ENCODE peak calls at places on chromosomes 2 and 18, in ten cellular contexts. M is Peyer's patch, Q is prostate gland, E is HepG2, Z is left lung, L is cardiac muscle cell, B is transverse colon, N is PC-9, A is body of pancreas, D is IMR-90. I is an unnamed sample. For H3K27me3 and H3K36me3, the result is how much of the 10 kb centered on the place peaks cover.

GRCh38 chr18:3037423-3037915 is 24.5 kb upstream of the LPIN2 start:
- DNase-seq in M (peak), Q (peak), E (peak), Z (no peak), L (peak), B (peak), N (peak), A (no peak), D (peak), I (no peak)

GRCh38 chr2:67694464-67694863 is 297.3 kb downstream of the ETAA1 start:
- DNase-seq in M (no peak), Q (no peak), E (no peak), Z (peak), L (no peak), B (no peak), N (no peak), A (no peak), D (no peak), I (no peak)

GRCh38 chr2:29011650-29012060 is 30.6 kb downstream of the TOGARAM2 start:
- DNase-seq in M (peak), Q (no peak), E (no peak), Z (peak), L (peak), B (peak), N (no peak), A (peak), D (no peak), I (no peak)

GRCh38 chr18:35289293-35290069 is 548 bp downstream of the ZSCAN30 start:
- DNase-seq in M (peak), Q (peak), E (peak), Z (no peak), L (peak), B (peak), N (no peak), A (peak), D (peak), I (no peak)

GRCh38 chr2:241636983-241637232 is at the start of gene THAP4:
- DNase-seq in M (peak), Q (peak), E (no peak), Z (peak), L (peak), B (peak), N (peak), A (peak), D (no peak), I (no peak)

GRCh38 chr2:144524190-144524957 is 4.5 kb upstream of the ZEB2 start:
- DNase-seq in M (peak), Q (no peak), E (no peak), Z (peak), L (peak), B (peak), N (no peak), A (no peak), D (no peak), I (no peak)

GRCh38 chr2:143505542-143505941 is 376.3 kb downstream of the ARHGAP15 start:
- DNase-seq in M (no peak), Q (no peak), E (no peak), Z (no peak), L (no peak), B (no peak), N (no peak), A (no peak), D (peak), I (no peak)

GRCh38 chr2:131367352-131367751 is 3.4 kb upstream of the RAB6D start:
- DNase-seq in M (no peak), Q (no peak), E (no peak), Z (peak), L (no peak), B (no peak), N (no peak), A (no peak), D (no peak), I (no peak)

GRCh38 chr18:22872894-22873537 is 60.1 kb upstream of the RBBP8 start:
- DNase-seq in M (no peak), Q (no peak), E (peak), Z (no peak), L (peak), B (no peak), N (no peak), A (no peak), D (peak), I (no peak)

GRCh38 chr2:224111576-224111975 is 72.5 kb upstream of the SERPINE2 start:
- DNase-seq in M (no peak), Q (no peak), E (no peak), Z (no peak), L (no peak), B (no peak), N (no peak), A (no peak), D (peak), I (no peak)

GRCh38 chr2:67646714-67647333 is 249.7 kb downstream of the ETAA1 start:
- DNase-seq in M (no peak), Q (no peak), E (no peak), Z (no peak), L (no peak), B (no peak), N (no peak), A (no peak), D (no peak), I (no peak)

GRCh38 chr2:236730393-236730792 is 160.8 kb downstream of the ACKR3 start:
- DNase-seq in M (no peak), Q (no peak), E (no peak), Z (no peak), L (no peak), B (no peak), N (no peak), A (no peak), D (no peak), I (no peak)

GRCh38 chr2:216690451-216691209 is 4.7 kb downstream of the IGFBP5 start:
- DNase-seq in M (no peak), Q (no peak), E (no peak), Z (no peak), L (peak), B (no peak), N (no peak), A (no peak), D (peak), I (no peak)

GRCh38 chr2:66494708-66495107 is 59.8 kb downstream of the MEIS1 start:
- DNase-seq in M (no peak), Q (peak), E (peak), Z (no peak), L (peak), B (peak), N (peak), A (peak), D (peak), I (no peak)

GRCh38 chr2:176566936-176567335 is 297.7 kb downstream of the MTX2 start:
- DNase-seq in M (no peak), Q (no peak), E (no peak), Z (no peak), L (no peak), B (no peak), N (no peak), A (no peak), D (peak), I (no peak)

DNA sequence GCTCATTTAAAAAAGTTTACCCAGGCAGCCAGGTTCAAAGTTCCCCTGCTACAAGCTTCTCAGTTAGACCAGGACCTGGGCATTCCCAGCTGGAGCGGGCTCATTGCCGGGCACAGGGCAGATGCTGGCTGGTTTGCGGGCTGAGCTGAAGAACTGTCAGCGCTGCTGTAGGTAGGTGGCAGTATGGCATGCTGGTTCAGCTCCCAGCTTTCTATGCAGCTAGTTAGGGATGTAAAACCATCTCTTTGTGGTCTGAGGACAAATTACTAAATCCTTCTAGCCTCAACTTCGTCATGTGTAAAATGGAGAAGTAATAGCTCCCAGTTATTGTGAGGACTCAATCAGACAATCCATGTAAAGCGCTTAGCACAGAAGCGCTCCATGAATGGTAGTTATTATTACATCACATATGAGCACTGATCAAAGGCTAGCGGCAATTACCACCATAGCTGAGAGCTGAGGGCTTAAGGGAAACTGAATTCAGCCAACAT is 2.4 kb upstream of the LDLRAD4 start:
- DNase-seq in M (peak), Q (peak), E (peak), Z (no peak), L (peak), B (peak), N (no peak), A (peak), D (peak), I (no peak)
- H3K27me3 ChIP-seq in M (under half), Q (under half), E (under half), Z (under half), L (under half), B (under half), N (half or more), A (under half), D (half or more), I (half or more)

DNA sequence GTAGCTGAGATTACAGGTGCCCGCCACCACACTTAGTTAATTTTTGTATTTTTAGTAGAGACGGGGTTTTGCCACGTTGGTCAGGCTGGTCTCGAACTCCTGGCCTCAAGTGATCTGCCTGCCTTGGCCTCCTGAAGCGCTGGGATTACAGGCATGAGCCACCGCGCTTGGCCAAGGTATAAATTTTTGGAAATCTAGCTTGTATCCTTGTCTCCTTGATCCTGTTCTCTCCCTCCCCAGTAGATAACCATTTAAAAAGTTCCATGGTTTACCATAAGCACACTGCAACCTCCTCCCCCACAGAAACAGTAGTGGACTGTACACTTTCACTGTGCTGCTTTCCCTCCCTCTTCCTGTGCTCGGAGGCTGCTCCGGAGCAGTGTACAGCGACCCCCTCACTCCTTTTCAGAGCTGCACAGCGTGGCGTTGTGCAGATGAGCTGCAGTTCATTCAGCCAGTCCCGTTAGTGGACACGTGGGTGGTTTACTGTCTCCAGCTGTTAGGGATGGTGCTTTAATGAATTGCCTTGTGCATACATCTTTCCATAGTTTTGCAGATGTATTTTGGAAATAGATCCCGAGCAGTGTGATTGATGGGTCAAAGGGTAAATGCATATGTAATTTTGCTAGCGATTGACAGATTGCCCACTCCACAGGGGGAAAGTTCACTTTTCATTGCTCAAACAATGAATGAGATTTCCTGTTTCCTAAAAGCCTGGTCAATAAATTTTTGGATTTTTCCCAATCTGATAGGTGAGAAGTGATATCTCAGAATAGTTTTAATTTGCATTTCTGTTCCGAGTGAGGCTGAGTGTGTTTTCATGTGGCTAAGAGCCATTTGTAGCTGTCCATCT is 14.8 kb downstream of the ASB1 start:
- DNase-seq in M (no peak), Q (no peak), E (peak), Z (no peak), L (peak), B (no peak), N (no peak), A (no peak), D (peak), I (no peak)
- TF ChIP-seq CTCF in M (no peak), Q (no peak), E (peak), Z (no peak), L (peak), B (no peak), N (no peak), A (no peak), D (no peak), I (no peak)

GRCh38 chr2:210460863-210461227 is 15.7 kb downstream of the LANCL1 start:
- DNase-seq in M (no peak), Q (no peak), E (no peak), Z (no peak), L (no peak), B (no peak), N (no peak), A (no peak), D (no peak), I (no peak)

GRCh38 chr2:210458395-210458794 is 18.2 kb downstream of the LANCL1 start:
- DNase-seq in M (no peak), Q (no peak), E (no peak), Z (no peak), L (no peak), B (no peak), N (no peak), A (no peak), D (no peak), I (no peak)

GRCh38 chr2:210459925-210460862 is 16.4 kb downstream of the LANCL1 start:
- DNase-seq in M (no peak), Q (no peak), E (no peak), Z (no peak), L (no peak), B (no peak), N (no peak), A (no peak), D (no peak), I (no peak)

GRCh38 chr2:210459407-210459806 is 17.2 kb downstream of the LANCL1 start:
- DNase-seq in M (no peak), Q (no peak), E (no peak), Z (no peak), L (no peak), B (no peak), N (no peak), A (no peak), D (no peak), I (no peak)

DNA sequence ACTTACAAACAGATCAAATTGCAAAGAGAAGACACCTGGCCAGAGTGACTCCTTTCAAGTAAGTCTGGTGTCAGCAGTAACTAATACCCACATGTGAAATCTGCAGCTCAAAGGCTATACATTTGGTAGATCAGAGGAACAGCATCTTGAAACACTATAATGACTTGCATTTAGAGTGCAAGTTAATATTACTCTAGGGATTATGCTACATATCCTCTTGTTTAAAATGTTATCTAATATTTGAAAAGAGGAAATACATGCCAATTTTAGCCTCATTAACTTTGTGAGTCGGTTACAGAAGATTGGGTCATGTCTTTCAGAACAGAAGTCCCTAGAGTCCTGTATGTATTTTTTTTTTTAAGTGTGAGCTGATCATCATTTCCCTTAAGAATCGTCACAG is 15.2 kb downstream of the LANCL1 start:
- DNase-seq in M (no peak), Q (no peak), E (no peak), Z (no peak), L (no peak), B (no peak), N (no peak), A (no peak), D (no peak), I (no peak)
- H3K36me3 ChIP-seq in M (under half), Q (under half), E (under half), Z (under half), L (under half), B (under half), N (under half), A (under half), D (under half), I (under half)

DNA sequence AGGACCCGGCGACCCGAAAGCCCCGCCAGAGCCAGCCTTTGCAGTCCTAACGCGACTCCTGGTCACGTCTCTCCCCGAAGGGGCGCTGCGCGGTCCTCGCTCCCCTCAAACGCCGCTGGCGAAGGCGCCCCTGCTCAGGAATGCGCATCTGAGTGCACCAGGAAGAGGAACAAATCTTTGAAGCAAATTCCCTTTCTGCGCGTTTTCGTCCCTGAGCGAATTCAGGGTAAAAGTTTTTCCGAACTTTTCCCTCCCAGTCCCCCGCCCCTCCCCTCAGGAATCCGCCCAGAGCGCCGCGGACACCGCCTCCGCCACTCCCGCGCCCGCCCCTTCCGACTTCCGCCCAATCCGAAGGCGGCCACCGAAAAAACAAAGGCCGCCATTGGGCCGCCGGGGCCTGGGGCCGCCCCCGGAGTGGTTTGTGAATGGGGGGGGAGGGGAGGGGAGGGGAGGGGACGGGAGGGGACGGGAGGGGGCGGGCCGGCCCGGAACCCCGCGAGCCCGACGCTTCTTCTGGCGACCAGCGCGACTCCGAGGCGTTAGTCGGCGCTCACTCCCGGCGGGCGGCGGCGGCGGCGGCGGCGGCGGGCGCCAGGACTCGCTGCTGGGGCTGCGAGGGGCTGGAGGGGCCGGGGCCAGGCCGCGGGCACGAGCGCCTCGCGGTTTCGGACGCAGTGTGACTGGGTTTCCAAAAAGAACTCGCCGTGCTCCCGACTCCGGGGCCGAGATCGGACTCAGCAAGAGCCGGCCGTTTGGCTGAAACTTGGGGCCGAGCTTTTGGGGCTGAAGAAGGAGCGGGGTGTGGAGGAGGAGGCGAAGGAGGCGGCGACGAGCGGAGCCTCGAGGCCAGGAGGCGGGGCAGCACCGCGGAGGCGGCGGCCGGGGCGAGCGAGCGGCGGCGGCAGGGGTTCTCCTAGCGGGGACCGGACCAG is at the start of gene FZD7:
- DNase-seq in M (peak), Q (peak), E (peak), Z (peak), L (peak), B (peak), N (peak), A (peak), D (peak), I (peak)
- H3K27me3 ChIP-seq in M (under half), Q (under half), E (under half), Z (under half), L (under half), B (under half), N (under half), A (under half), D (under half), I (under half)

GRCh38 chr18:58534535-58535301 is 94.2 kb downstream of the ALPK2 start:
- DNase-seq in M (no peak), Q (no peak), E (no peak), Z (no peak), L (no peak), B (no peak), N (no peak), A (no peak), D (no peak), I (no peak)
- TF ChIP-seq CTCF in M (no peak), Q (no peak), E (no peak), Z (no peak), L (no peak), B (no peak), N (no peak), A (no peak), D (no peak), I (no peak)

DNA sequence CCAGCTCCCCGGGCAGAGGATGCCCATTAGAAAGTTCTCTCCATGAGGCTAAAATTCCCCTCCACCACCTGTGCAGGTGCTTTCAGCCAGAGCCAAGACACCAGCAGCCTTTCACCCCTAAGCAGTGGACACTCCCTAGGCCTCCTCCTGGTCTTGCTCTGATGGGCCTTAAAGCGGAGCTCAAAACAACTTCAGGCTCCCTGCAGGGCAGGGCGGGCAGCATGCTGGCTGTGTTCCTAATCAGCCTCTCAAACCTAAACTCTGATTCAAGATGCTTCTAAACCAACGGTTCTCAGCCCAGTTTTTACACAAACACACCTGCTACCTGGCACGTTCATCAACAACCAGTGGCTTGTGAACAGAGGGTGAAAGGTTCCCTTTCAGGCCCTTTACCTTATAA is 254.4 kb downstream of the TWIST2 start:
- DNase-seq in M (no peak), Q (no peak), E (no peak), Z (no peak), L (no peak), B (no peak), N (no peak), A (no peak), D (no peak), I (no peak)
- H3K36me3 ChIP-seq in M (half or more), Q (under half), E (under half), Z (half or more), L (under half), B (under half), N (under half), A (under half), D (half or more), I (under half)

GRCh38 chr2:232633413-232634318 is at the start of gene EFHD1:
- DNase-seq in M (peak), Q (peak), E (no peak), Z (peak), L (peak), B (peak), N (peak), A (peak), D (peak), I (no peak)

GRCh38 chr2:232629201-232629475 is 4.3 kb upstream of the EFHD1 start:
- DNase-seq in M (no peak), Q (no peak), E (no peak), Z (no peak), L (no peak), B (no peak), N (no peak), A (no peak), D (no peak), I (no peak)

GRCh38 chr2:232632904-232633412 is 446 bp upstream of the EFHD1 start:
- DNase-seq in M (no peak), Q (no peak), E (no peak), Z (peak), L (peak), B (peak), N (no peak), A (peak), D (no peak), I (no peak)

GRCh38 chr2:232634319-232635150 is 1.1 kb downstream of the EFHD1 start:
- DNase-seq in M (no peak), Q (no peak), E (no peak), Z (peak), L (no peak), B (no peak), N (no peak), A (no peak), D (no peak), I (no peak)

DNA sequence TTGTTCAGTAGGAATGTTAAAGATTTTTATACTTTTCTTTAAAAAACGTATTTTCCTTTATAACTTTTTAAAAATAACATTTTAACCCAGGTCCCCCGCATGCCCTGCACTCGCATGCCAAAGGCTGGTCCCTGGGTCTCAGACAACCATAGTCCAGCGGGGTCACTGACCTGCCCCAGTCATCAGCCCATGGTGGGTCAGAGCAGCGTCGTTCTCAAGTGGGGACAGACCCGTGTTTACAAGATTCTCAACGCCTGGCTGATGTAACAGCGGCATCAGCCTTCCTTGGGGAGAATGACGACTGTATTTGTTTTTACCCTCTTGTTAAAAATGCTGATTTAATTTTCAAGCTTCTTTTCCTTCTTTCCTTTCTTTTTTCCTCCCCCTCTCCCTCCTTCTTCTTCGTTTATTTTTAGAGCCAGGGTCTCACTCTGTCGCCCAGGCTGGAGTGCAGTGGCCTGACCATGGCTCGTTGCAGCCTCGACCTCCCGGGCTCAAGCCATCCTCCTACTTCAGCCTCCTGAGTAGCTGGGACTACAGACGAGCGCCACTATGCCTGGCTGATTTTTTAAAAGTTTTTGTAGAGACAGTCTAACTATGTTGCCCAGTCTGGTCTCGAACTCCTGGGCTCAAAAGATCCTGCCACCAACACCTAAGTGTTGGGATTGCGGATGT is 1.0 kb upstream of the EFHD1 start:
- DNase-seq in M (no peak), Q (no peak), E (no peak), Z (peak), L (no peak), B (no peak), N (no peak), A (no peak), D (no peak), I (no peak)
- H3K27me3 ChIP-seq in M (under half), Q (under half), E (under half), Z (under half), L (under half), B (half or more), N (under half), A (under half), D (half or more), I (under half)